ENCODE peak calls at places on chromosomes 7 and 10, in nine cellular contexts. K is NCI-H446; D is mucosa of gallbladder; V is iris pigment epithelial cell; E is H7; X is AML-193; Q is stimulated activated CD8-positive, alpha-beta memory T cell treated with anti-CD3 and anti-CD28 coated beads, Interleukin-2, amount 100 ng/mL, for 1 hour; I is A549; Y is M059J. W is an unnamed sample.

GRCh38 chr7:454356-455109 is 65.1 kb downstream of the PDGFA start:
- DNase-seq in K (no peak), D (no peak), V (no peak), E (no peak), X (no peak), Q (no peak), I (no peak), Y (no peak), W (no peak)

GRCh38 chr7:3033581-3033980 is 10.1 kb downstream of the CARD11 start:
- DNase-seq in K (no peak), D (no peak), V (no peak), E (no peak), X (no peak), Q (no peak), I (no peak), Y (no peak), W (no peak)

GRCh38 chr7:572668-573495 is 53.2 kb upstream of the PDGFA start:
- DNase-seq in K (no peak), D (no peak), V (no peak), E (peak), X (no peak), Q (no peak), I (no peak), Y (no peak), W (no peak)

GRCh38 chr10:69769395-69769989 is 32.2 kb upstream of the COL13A1 start:
- DNase-seq in K (peak), D (peak), V (peak), E (peak), X (no peak), Q (no peak), I (peak), Y (peak), W (peak)

GRCh38 chr7:143519411-143520131 is 41.9 kb downstream of the TAS2R41 start:
- DNase-seq in K (no peak), D (no peak), V (peak), E (no peak), X (no peak), Q (no peak), I (peak), Y (peak), W (no peak)

GRCh38 chr10:105921348-105921747 is 1243.2 kb downstream of the SORCS1 start:
- DNase-seq in K (no peak), D (no peak), V (no peak), E (no peak), X (no peak), Q (no peak), I (no peak), Y (no peak), W (no peak)

GRCh38 chr10:102309236-102309635 is 63.9 kb downstream of the GBF1 start:
- DNase-seq in K (no peak), D (no peak), V (no peak), E (no peak), X (no peak), Q (no peak), I (no peak), Y (no peak), W (no peak)

GRCh38 chr10:105950410-105950809 is 1214.1 kb downstream of the SORCS1 start:
- DNase-seq in K (peak), D (peak), V (peak), E (peak), X (peak), Q (no peak), I (peak), Y (peak), W (peak)

GRCh38 chr7:28037220-28038010 is 143.2 kb downstream of the JAZF1 start:
- DNase-seq in K (no peak), D (no peak), V (peak), E (no peak), X (peak), Q (no peak), I (peak), Y (peak), W (peak)

GRCh38 chr7:17289074-17289665 is 9.3 kb upstream of the AHR start:
- DNase-seq in K (peak), D (peak), V (peak), E (no peak), X (no peak), Q (no peak), I (no peak), Y (peak), W (peak)

GRCh38 chr10:43128958-43129706 is 9.1 kb upstream of the CSGALNACT2 start:
- DNase-seq in K (no peak), D (no peak), V (peak), E (peak), X (peak), Q (no peak), I (no peak), Y (peak), W (no peak)

GRCh38 chr7:76011437-76011836 is 17.0 kb upstream of the TMEM120A start:
- DNase-seq in K (no peak), D (peak), V (peak), E (no peak), X (no peak), Q (no peak), I (no peak), Y (no peak), W (no peak)

GRCh38 chr7:129665013-129665401 is 53.5 kb downstream of the NRF1 start:
- DNase-seq in K (peak), D (no peak), V (peak), E (peak), X (peak), Q (no peak), I (peak), Y (peak), W (no peak)

GRCh38 chr7:143375298-143376034 is 5.7 kb upstream of the ZYX start:
- DNase-seq in K (peak), D (no peak), V (no peak), E (no peak), X (peak), Q (no peak), I (no peak), Y (no peak), W (no peak)

GRCh38 chr10:37701781-37702493 is 155.5 kb downstream of the ZNF248 start:
- DNase-seq in K (no peak), D (no peak), V (no peak), E (peak), X (no peak), Q (no peak), I (no peak), Y (no peak), W (no peak)

GRCh38 chr7:102063736-102064135 is 222.9 kb upstream of the SH2B2 start:
- DNase-seq in K (no peak), D (no peak), V (peak), E (peak), X (no peak), Q (no peak), I (peak), Y (peak), W (no peak)

GRCh38 chr10:49225218-49225876 is 37.2 kb upstream of the TMEM273 start:
- DNase-seq in K (no peak), D (no peak), V (no peak), E (no peak), X (no peak), Q (no peak), I (no peak), Y (no peak), W (no peak)

GRCh38 chr7:135414850-135415439 is 95.0 kb downstream of the CNOT4 start:
- DNase-seq in K (peak), D (no peak), V (peak), E (peak), X (peak), Q (no peak), I (peak), Y (peak), W (peak)